ENCODE peak calls at places on chromosomes 4 and X, in seven cellular contexts. One of them, this sample, is unnamed.

GRCh38 chr4:88866862-88867550 is 169.4 kb upstream of the NAP1L5 start:
- DNase-seq in ovary: no peak
- DNase-seq in lower lobe of right lung: no peak
- DNase-seq in esophagus muscularis mucosa: no peak
- DNase-seq in AG04450: no peak
- DNase-seq in stimulated activated CD8-positive, alpha-beta memory T cell treated with anti-CD3 and anti-CD28 coated beads, Interleukin-7, amount 100 ng/mL, for 4 hours: no peak
- DNase-seq in NAMALWA: no peak
- DNase-seq in this sample: no peak

GRCh38 chr4:17380347-17380746 is 131.5 kb downstream of the QDPR start:
- DNase-seq in AG04450: no peak
- DNase-seq in ovary: no peak
- DNase-seq in lower lobe of right lung: no peak
- DNase-seq in esophagus muscularis mucosa: no peak
- DNase-seq in stimulated activated CD8-positive, alpha-beta memory T cell treated with anti-CD3 and anti-CD28 coated beads, Interleukin-7, amount 100 ng/mL, for 4 hours: no peak
- DNase-seq in NAMALWA: no peak
- DNase-seq in this sample: no peak

GRCh38 chrX:125998432-125998831 is 167.7 kb downstream of the DCAF12L2 start:
- DNase-seq in AG04450: no peak
- DNase-seq in lower lobe of right lung: no peak
- DNase-seq in NAMALWA: peak; percentile 4
- DNase-seq in stimulated activated CD8-positive, alpha-beta memory T cell treated with anti-CD3 and anti-CD28 coated beads, Interleukin-7, amount 100 ng/mL, for 4 hours: no peak
- DNase-seq in ovary: no peak
- DNase-seq in esophagus muscularis mucosa: no peak
- DNase-seq in this sample: no peak

GRCh38 chr4:168076989-168077725 is 15.2 kb upstream of the ANXA10 start:
- DNase-seq in stimulated activated CD8-positive, alpha-beta memory T cell treated with anti-CD3 and anti-CD28 coated beads, Interleukin-7, amount 100 ng/mL, for 4 hours: no peak
- DNase-seq in lower lobe of right lung: no peak
- DNase-seq in AG04450: peak; percentile 44
- DNase-seq in esophagus muscularis mucosa: no peak
- DNase-seq in ovary: peak; percentile 21
- DNase-seq in NAMALWA: peak; percentile 61
- DNase-seq in this sample: no peak

GRCh38 chr4:38859501-38859900 is 2.9 kb upstream of the TLR6 start:
- DNase-seq in stimulated activated CD8-positive, alpha-beta memory T cell treated with anti-CD3 and anti-CD28 coated beads, Interleukin-7, amount 100 ng/mL, for 4 hours: no peak
- DNase-seq in AG04450: no peak
- DNase-seq in NAMALWA: no peak
- DNase-seq in esophagus muscularis mucosa: no peak
- DNase-seq in ovary: no peak
- DNase-seq in lower lobe of right lung: no peak
- DNase-seq in this sample: no peak

GRCh38 chrX:123436512-123436911 is 252.4 kb downstream of the GRIA3 start:
- DNase-seq in lower lobe of right lung: no peak
- DNase-seq in ovary: no peak
- DNase-seq in stimulated activated CD8-positive, alpha-beta memory T cell treated with anti-CD3 and anti-CD28 coated beads, Interleukin-7, amount 100 ng/mL, for 4 hours: no peak
- DNase-seq in esophagus muscularis mucosa: no peak
- DNase-seq in NAMALWA: no peak
- DNase-seq in AG04450: no peak
- DNase-seq in this sample: no peak

GRCh38 chrX:1534321-1535168 is 2.4 kb downstream of the P2RY8 start:
- DNase-seq in AG04450: no peak
- DNase-seq in NAMALWA: peak; percentile 60
- DNase-seq in lower lobe of right lung: no peak
- DNase-seq in ovary: no peak
- DNase-seq in stimulated activated CD8-positive, alpha-beta memory T cell treated with anti-CD3 and anti-CD28 coated beads, Interleukin-7, amount 100 ng/mL, for 4 hours: no peak
- DNase-seq in esophagus muscularis mucosa: no peak
- DNase-seq in this sample: peak; percentile 35

GRCh38 chr4:146132445-146132844 is 43.1 kb upstream of the LSM6 start:
- DNase-seq in stimulated activated CD8-positive, alpha-beta memory T cell treated with anti-CD3 and anti-CD28 coated beads, Interleukin-7, amount 100 ng/mL, for 4 hours: no peak
- DNase-seq in lower lobe of right lung: no peak
- DNase-seq in ovary: no peak
- DNase-seq in esophagus muscularis mucosa: peak; percentile 29
- DNase-seq in AG04450: no peak
- DNase-seq in NAMALWA: no peak
- DNase-seq in this sample: no peak

GRCh38 chrX:92213781-92214180 is 434.6 kb downstream of the PCDH11X start:
- DNase-seq in AG04450: no peak
- DNase-seq in NAMALWA: no peak
- DNase-seq in lower lobe of right lung: no peak
- DNase-seq in esophagus muscularis mucosa: no peak
- DNase-seq in ovary: no peak
- DNase-seq in stimulated activated CD8-positive, alpha-beta memory T cell treated with anti-CD3 and anti-CD28 coated beads, Interleukin-7, amount 100 ng/mL, for 4 hours: no peak
- DNase-seq in this sample: no peak

GRCh38 chrX:1434871-1435240 is 17.9 kb downstream of the ASMTL start:
- DNase-seq in AG04450: no peak
- DNase-seq in stimulated activated CD8-positive, alpha-beta memory T cell treated with anti-CD3 and anti-CD28 coated beads, Interleukin-7, amount 100 ng/mL, for 4 hours: no peak
- DNase-seq in ovary: peak; percentile 13
- DNase-seq in lower lobe of right lung: peak; percentile 41
- DNase-seq in esophagus muscularis mucosa: no peak
- DNase-seq in NAMALWA: no peak
- DNase-seq in this sample: no peak

GRCh38 chrX:136325377-136325776 is 24.6 kb downstream of the ADGRG4 start:
- DNase-seq in stimulated activated CD8-positive, alpha-beta memory T cell treated with anti-CD3 and anti-CD28 coated beads, Interleukin-7, amount 100 ng/mL, for 4 hours: no peak
- DNase-seq in AG04450: no peak
- DNase-seq in ovary: no peak
- DNase-seq in lower lobe of right lung: no peak
- DNase-seq in NAMALWA: no peak
- DNase-seq in esophagus muscularis mucosa: no peak
- DNase-seq in this sample: no peak

GRCh38 chr4:162163892-162164759 is at the start of gene FSTL5:
- DNase-seq in AG04450: no peak
- DNase-seq in esophagus muscularis mucosa: no peak
- DNase-seq in lower lobe of right lung: peak; percentile 70
- DNase-seq in stimulated activated CD8-positive, alpha-beta memory T cell treated with anti-CD3 and anti-CD28 coated beads, Interleukin-7, amount 100 ng/mL, for 4 hours: no peak
- DNase-seq in NAMALWA: peak; percentile 70
- DNase-seq in ovary: peak; percentile 8
- DNase-seq in this sample: peak; percentile 1

GRCh38 chrX:110001702-110002299 is 1.1 kb upstream of the TMEM164 start:
- DNase-seq in ovary: no peak
- DNase-seq in lower lobe of right lung: no peak
- DNase-seq in AG04450: no peak
- DNase-seq in esophagus muscularis mucosa: no peak
- DNase-seq in NAMALWA: peak; percentile 0
- DNase-seq in stimulated activated CD8-positive, alpha-beta memory T cell treated with anti-CD3 and anti-CD28 coated beads, Interleukin-7, amount 100 ng/mL, for 4 hours: no peak
- DNase-seq in this sample: no peak

GRCh38 chr4:127479031-127479622 is 153.6 kb upstream of the INTU start:
- DNase-seq in AG04450: no peak
- DNase-seq in stimulated activated CD8-positive, alpha-beta memory T cell treated with anti-CD3 and anti-CD28 coated beads, Interleukin-7, amount 100 ng/mL, for 4 hours: no peak
- DNase-seq in ovary: no peak
- DNase-seq in esophagus muscularis mucosa: no peak
- DNase-seq in NAMALWA: peak; percentile 47
- DNase-seq in lower lobe of right lung: no peak
- DNase-seq in this sample: no peak

GRCh38 chr4:73620115-73620792 is at the start of gene RASSF6:
- DNase-seq in NAMALWA: peak; percentile 76
- DNase-seq in ovary: peak; percentile 21
- DNase-seq in esophagus muscularis mucosa: no peak
- DNase-seq in lower lobe of right lung: peak; percentile 88
- DNase-seq in stimulated activated CD8-positive, alpha-beta memory T cell treated with anti-CD3 and anti-CD28 coated beads, Interleukin-7, amount 100 ng/mL, for 4 hours: no peak
- DNase-seq in AG04450: no peak
- DNase-seq in this sample: no peak

GRCh38 chr4:30718889-30719252 is 1.3 kb upstream of the PCDH7 start:
- DNase-seq in stimulated activated CD8-positive, alpha-beta memory T cell treated with anti-CD3 and anti-CD28 coated beads, Interleukin-7, amount 100 ng/mL, for 4 hours: no peak
- DNase-seq in ovary: no peak
- DNase-seq in AG04450: no peak
- DNase-seq in NAMALWA: no peak
- DNase-seq in lower lobe of right lung: no peak
- DNase-seq in esophagus muscularis mucosa: no peak
- DNase-seq in this sample: no peak

GRCh38 chr4:2256156-2256731 is 5.7 kb downstream of the MXD4 start:
- DNase-seq in NAMALWA: no peak
- DNase-seq in stimulated activated CD8-positive, alpha-beta memory T cell treated with anti-CD3 and anti-CD28 coated beads, Interleukin-7, amount 100 ng/mL, for 4 hours: no peak
- DNase-seq in AG04450: no peak
- DNase-seq in esophagus muscularis mucosa: peak; percentile 87
- DNase-seq in ovary: peak; percentile 64
- DNase-seq in lower lobe of right lung: peak; percentile 55
- DNase-seq in this sample: no peak

GRCh38 chr4:110130578-110131358 is 67.6 kb downstream of the ELOVL6 start:
- DNase-seq in lower lobe of right lung: no peak
- DNase-seq in AG04450: no peak
- DNase-seq in esophagus muscularis mucosa: no peak
- DNase-seq in stimulated activated CD8-positive, alpha-beta memory T cell treated with anti-CD3 and anti-CD28 coated beads, Interleukin-7, amount 100 ng/mL, for 4 hours: no peak
- DNase-seq in NAMALWA: no peak
- DNase-seq in ovary: no peak
- DNase-seq in this sample: no peak

GRCh38 chrX:119880552-119881437 is 9.2 kb downstream of the NDUFA1 start:
- DNase-seq in esophagus muscularis mucosa: no peak
- DNase-seq in AG04450: no peak
- DNase-seq in lower lobe of right lung: no peak
- DNase-seq in ovary: no peak
- DNase-seq in NAMALWA: peak; percentile 74
- DNase-seq in stimulated activated CD8-positive, alpha-beta memory T cell treated with anti-CD3 and anti-CD28 coated beads, Interleukin-7, amount 100 ng/mL, for 4 hours: no peak
- DNase-seq in this sample: no peak

GRCh38 chrX:54182864-54183613 is at the start of gene FAM120C:
- DNase-seq in ovary: peak; percentile 80
- DNase-seq in AG04450: peak; percentile 23
- DNase-seq in esophagus muscularis mucosa: peak; percentile 92
- DNase-seq in lower lobe of right lung: peak; percentile 68
- DNase-seq in stimulated activated CD8-positive, alpha-beta memory T cell treated with anti-CD3 and anti-CD28 coated beads, Interleukin-7, amount 100 ng/mL, for 4 hours: peak; percentile 43
- DNase-seq in NAMALWA: no peak
- DNase-seq in this sample: peak; percentile 44

GRCh38 chrX:9310596-9310995 is 154.3 kb upstream of the TBL1X start:
- DNase-seq in NAMALWA: no peak
- DNase-seq in AG04450: no peak
- DNase-seq in lower lobe of right lung: no peak
- DNase-seq in esophagus muscularis mucosa: no peak
- DNase-seq in ovary: no peak
- DNase-seq in stimulated activated CD8-positive, alpha-beta memory T cell treated with anti-CD3 and anti-CD28 coated beads, Interleukin-7, amount 100 ng/mL, for 4 hours: no peak
- DNase-seq in this sample: no peak

GRCh38 chrX:134484039-134484438 is 24.1 kb downstream of the HPRT1 start:
- DNase-seq in esophagus muscularis mucosa: no peak
- DNase-seq in lower lobe of right lung: no peak
- DNase-seq in AG04450: no peak
- DNase-seq in stimulated activated CD8-positive, alpha-beta memory T cell treated with anti-CD3 and anti-CD28 coated beads, Interleukin-7, amount 100 ng/mL, for 4 hours: no peak
- DNase-seq in NAMALWA: peak; percentile 61
- DNase-seq in ovary: no peak
- DNase-seq in this sample: no peak

GRCh38 chrX:150324035-150324728 is 38.9 kb upstream of the MAMLD1 start:
- DNase-seq in esophagus muscularis mucosa: no peak
- DNase-seq in NAMALWA: no peak
- DNase-seq in ovary: no peak
- DNase-seq in AG04450: peak; percentile 69
- DNase-seq in stimulated activated CD8-positive, alpha-beta memory T cell treated with anti-CD3 and anti-CD28 coated beads, Interleukin-7, amount 100 ng/mL, for 4 hours: no peak
- DNase-seq in lower lobe of right lung: no peak
- DNase-seq in this sample: no peak

GRCh38 chr4:143253156-143253555 is 68.4 kb downstream of the USP38 start:
- DNase-seq in esophagus muscularis mucosa: no peak
- DNase-seq in NAMALWA: no peak
- DNase-seq in stimulated activated CD8-positive, alpha-beta memory T cell treated with anti-CD3 and anti-CD28 coated beads, Interleukin-7, amount 100 ng/mL, for 4 hours: no peak
- DNase-seq in lower lobe of right lung: no peak
- DNase-seq in ovary: no peak
- DNase-seq in AG04450: no peak
- DNase-seq in this sample: no peak

GRCh38 chrX:31279359-31279758 is 207.5 kb upstream of the FTHL17 start:
- DNase-seq in ovary: no peak
- DNase-seq in NAMALWA: no peak
- DNase-seq in esophagus muscularis mucosa: no peak
- DNase-seq in lower lobe of right lung: no peak
- DNase-seq in stimulated activated CD8-positive, alpha-beta memory T cell treated with anti-CD3 and anti-CD28 coated beads, Interleukin-7, amount 100 ng/mL, for 4 hours: no peak
- DNase-seq in AG04450: no peak
- DNase-seq in this sample: no peak

GRCh38 chr4:14865804-14866203 is 136.5 kb upstream of the CPEB2 start:
- DNase-seq in esophagus muscularis mucosa: no peak
- DNase-seq in AG04450: no peak
- DNase-seq in NAMALWA: no peak
- DNase-seq in lower lobe of right lung: no peak
- DNase-seq in ovary: no peak
- DNase-seq in stimulated activated CD8-positive, alpha-beta memory T cell treated with anti-CD3 and anti-CD28 coated beads, Interleukin-7, amount 100 ng/mL, for 4 hours: no peak
- DNase-seq in this sample: no peak

GRCh38 chr4:175215208-175215607 is 297.1 kb downstream of the ADAM29 start:
- DNase-seq in ovary: no peak
- DNase-seq in esophagus muscularis mucosa: no peak
- DNase-seq in NAMALWA: no peak
- DNase-seq in AG04450: no peak
- DNase-seq in stimulated activated CD8-positive, alpha-beta memory T cell treated with anti-CD3 and anti-CD28 coated beads, Interleukin-7, amount 100 ng/mL, for 4 hours: no peak
- DNase-seq in lower lobe of right lung: no peak
- DNase-seq in this sample: no peak

GRCh38 chr4:94448815-94449375 is 2.8 kb upstream of the PDLIM5 start:
- DNase-seq in ovary: no peak
- DNase-seq in lower lobe of right lung: no peak
- DNase-seq in stimulated activated CD8-positive, alpha-beta memory T cell treated with anti-CD3 and anti-CD28 coated beads, Interleukin-7, amount 100 ng/mL, for 4 hours: no peak
- DNase-seq in esophagus muscularis mucosa: no peak
- DNase-seq in NAMALWA: no peak
- DNase-seq in AG04450: no peak
- DNase-seq in this sample: no peak

GRCh38 chrX:130669233-130669632 is 233.8 kb downstream of the ENOX2 start:
- DNase-seq in ovary: no peak
- DNase-seq in lower lobe of right lung: no peak
- DNase-seq in stimulated activated CD8-positive, alpha-beta memory T cell treated with anti-CD3 and anti-CD28 coated beads, Interleukin-7, amount 100 ng/mL, for 4 hours: no peak
- DNase-seq in esophagus muscularis mucosa: no peak
- DNase-seq in NAMALWA: no peak
- DNase-seq in AG04450: no peak
- DNase-seq in this sample: no peak

This sample was measured in CD4-positive, alpha-beta T cell.